ENCODE peak calls at places on chromosomes 3 and 15, in eight cellular contexts. B is fibroblast of pulmonary artery; L is fibroblast of lung; F is activated T-cell treated with anti-CD3 and anti-CD28 coated beads, Interleukin-2, amount 50 U/mL, for 1 hour; S is activated CD4-positive, alpha-beta T cell treated with anti-CD3 and anti-CD28 coated beads, Interleukin-2, amount 10 ng/mL, durations not matched to agents 7 days and 5 days; I is ELR; R is AG09319; G is activated T-helper 1 cell treated with anti-CD3 and anti-CD28 coated beads, Interleukin-2, amount 50 U/mL, for 16 hours. X is an unnamed sample.

GRCh38 chr3:47512416-47513124 is 942 bp downstream of the ELP6 start:
- DNase-seq in B (peak), L (peak), F (no peak), S (peak), I (peak), R (no peak), G (no peak), X (no peak)

GRCh38 chr15:38414351-38414750 is 39.6 kb upstream of the FAM98B start:
- DNase-seq in B (peak), L (peak), F (no peak), S (no peak), I (peak), R (peak), G (no peak), X (peak)

GRCh38 chr3:133955892-133956291 is 60.2 kb upstream of the RAB6B start:
- DNase-seq in B (no peak), L (no peak), F (no peak), S (no peak), I (no peak), R (peak), G (no peak), X (peak)

GRCh38 chr15:90145761-90146160 is 43.5 kb upstream of the IDH2 start:
- DNase-seq in B (no peak), L (no peak), F (no peak), S (no peak), I (no peak), R (no peak), G (no peak), X (no peak)

GRCh38 chr3:150663461-150663860 is 40.3 kb downstream of the ERICH6 start:
- DNase-seq in B (no peak), L (no peak), F (no peak), S (no peak), I (no peak), R (no peak), G (no peak), X (no peak)

GRCh38 chr3:71916747-71917369 is 131.9 kb upstream of the PROK2 start:
- DNase-seq in B (peak), L (peak), F (no peak), S (no peak), I (peak), R (no peak), G (no peak), X (peak)

GRCh38 chr3:54951405-54951804 is 23.5 kb upstream of the LRTM1 start:
- DNase-seq in B (peak), L (peak), F (no peak), S (no peak), I (peak), R (peak), G (no peak), X (peak)

GRCh38 chr3:153513236-153513635 is 351.2 kb downstream of the RAP2B start:
- DNase-seq in B (peak), L (peak), F (no peak), S (no peak), I (peak), R (no peak), G (no peak), X (peak)

GRCh38 chr15:43794269-43795037 is 2.3 kb downstream of the SERF2 start:
- DNase-seq in B (peak), L (peak), F (no peak), S (no peak), I (peak), R (no peak), G (no peak), X (peak)